ENCODE peak calls at places on chromosome 18, in six cellular contexts. One of them, this sample, is unnamed.

GRCh38 chr18:21599585-21600525 is 649 bp downstream of the ESCO1 start:
- DNase-seq in SK-MEL-5: no peak
- DNase-seq in epithelial cell of esophagus: peak; percentile 70
- DNase-seq in lung: peak; percentile 62
- DNase-seq in stimulated activated CD4-positive, alpha-beta T cell treated with anti-CD3 and anti-CD28 coated beads, Interleukin-15, amount 100 ng/mL, for 24 hours: peak; percentile 67
- DNase-seq in stimulated activated naive CD4-positive, alpha-beta T cell: no peak
- DNase-seq in this sample: no peak

GRCh38 chr18:48942554-48943261 is 8.1 kb downstream of the SMAD7 start:
- DNase-seq in SK-MEL-5: no peak
- DNase-seq in epithelial cell of esophagus: peak; percentile 92
- DNase-seq in lung: peak; percentile 62
- DNase-seq in stimulated activated CD4-positive, alpha-beta T cell treated with anti-CD3 and anti-CD28 coated beads, Interleukin-15, amount 100 ng/mL, for 24 hours: no peak
- DNase-seq in stimulated activated naive CD4-positive, alpha-beta T cell: no peak
- DNase-seq in this sample: peak; percentile 80

GRCh38 chr18:40987581-40987980 is 967.5 kb upstream of the PIK3C3 start:
- DNase-seq in SK-MEL-5: no peak
- DNase-seq in epithelial cell of esophagus: no peak
- DNase-seq in lung: no peak
- DNase-seq in stimulated activated CD4-positive, alpha-beta T cell treated with anti-CD3 and anti-CD28 coated beads, Interleukin-15, amount 100 ng/mL, for 24 hours: no peak
- DNase-seq in stimulated activated naive CD4-positive, alpha-beta T cell: no peak
- DNase-seq in this sample: no peak

GRCh38 chr18:60295776-60296175 is 76.8 kb downstream of the MC4R start:
- DNase-seq in SK-MEL-5: no peak
- DNase-seq in epithelial cell of esophagus: no peak
- DNase-seq in lung: no peak
- DNase-seq in stimulated activated CD4-positive, alpha-beta T cell treated with anti-CD3 and anti-CD28 coated beads, Interleukin-15, amount 100 ng/mL, for 24 hours: no peak
- DNase-seq in stimulated activated naive CD4-positive, alpha-beta T cell: no peak
- DNase-seq in this sample: no peak

GRCh38 chr18:56560992-56561391 is 77.4 kb downstream of the TXNL1 start:
- DNase-seq in SK-MEL-5: no peak
- DNase-seq in epithelial cell of esophagus: no peak
- DNase-seq in lung: no peak
- DNase-seq in stimulated activated CD4-positive, alpha-beta T cell treated with anti-CD3 and anti-CD28 coated beads, Interleukin-15, amount 100 ng/mL, for 24 hours: no peak
- DNase-seq in stimulated activated naive CD4-positive, alpha-beta T cell: no peak
- DNase-seq in this sample: no peak

GRCh38 chr18:22504665-22505064 is 87.0 kb upstream of the CTAGE1 start:
- DNase-seq in SK-MEL-5: no peak
- DNase-seq in epithelial cell of esophagus: peak; percentile 77
- DNase-seq in lung: no peak
- DNase-seq in stimulated activated CD4-positive, alpha-beta T cell treated with anti-CD3 and anti-CD28 coated beads, Interleukin-15, amount 100 ng/mL, for 24 hours: no peak
- DNase-seq in stimulated activated naive CD4-positive, alpha-beta T cell: no peak
- DNase-seq in this sample: peak; percentile 28

GRCh38 chr18:34120294-34120693 is 104.4 kb downstream of the NOL4 start:
- DNase-seq in SK-MEL-5: no peak
- DNase-seq in epithelial cell of esophagus: no peak
- DNase-seq in lung: no peak
- DNase-seq in stimulated activated CD4-positive, alpha-beta T cell treated with anti-CD3 and anti-CD28 coated beads, Interleukin-15, amount 100 ng/mL, for 24 hours: no peak
- DNase-seq in stimulated activated naive CD4-positive, alpha-beta T cell: no peak
- DNase-seq in this sample: no peak

GRCh38 chr18:53508529-53508928 is 715.9 kb downstream of the MBD2 start:
- DNase-seq in SK-MEL-5: no peak
- DNase-seq in epithelial cell of esophagus: no peak
- DNase-seq in lung: no peak
- DNase-seq in stimulated activated CD4-positive, alpha-beta T cell treated with anti-CD3 and anti-CD28 coated beads, Interleukin-15, amount 100 ng/mL, for 24 hours: no peak
- DNase-seq in stimulated activated naive CD4-positive, alpha-beta T cell: no peak
- DNase-seq in this sample: no peak

GRCh38 chr18:63119647-63120046 is 199.9 kb downstream of the BCL2 start:
- DNase-seq in SK-MEL-5: peak; percentile 54
- DNase-seq in epithelial cell of esophagus: peak; percentile 23
- DNase-seq in lung: no peak
- DNase-seq in stimulated activated CD4-positive, alpha-beta T cell treated with anti-CD3 and anti-CD28 coated beads, Interleukin-15, amount 100 ng/mL, for 24 hours: peak; percentile 34
- DNase-seq in stimulated activated naive CD4-positive, alpha-beta T cell: no peak
- DNase-seq in this sample: no peak